ENCODE peak calls at places on chromosomes 12 and 14, in five cellular contexts. T is heart left ventricle, N is uterus, K is cardiac muscle cell, L is ovary. Y is an unnamed sample.

GRCh38 chr12:105083551-105084105 is 630 bp downstream of the ALDH1L2 start:
- DNase-seq in T (peak; percentile 68), N (peak; percentile 48), K (peak; percentile 19), L (peak; percentile 58), Y (no peak)

GRCh38 chr12:92365836-92366235 is 220.2 kb upstream of the BTG1 start:
- DNase-seq in T (no peak), N (no peak), K (no peak), L (no peak), Y (no peak)

GRCh38 chr12:16303939-16304338 is 26.5 kb upstream of the SLC15A5 start:
- DNase-seq in T (no peak), N (no peak), K (no peak), L (no peak), Y (no peak)

GRCh38 chr12:86724716-86725115 is 468.5 kb upstream of the MGAT4C start:
- DNase-seq in T (no peak), N (no peak), K (no peak), L (no peak), Y (no peak)

GRCh38 chr12:112833939-112834338 is 42.4 kb downstream of the RPH3A start:
- DNase-seq in T (no peak), N (no peak), K (no peak), L (no peak), Y (no peak)

GRCh38 chr12:54378791-54379400 is 5.6 kb downstream of the ZNF385A start:
- DNase-seq in T (peak; percentile 77), N (peak; percentile 49), K (peak; percentile 76), L (peak; percentile 75), Y (no peak)

GRCh38 chr14:73462078-73462715 is 3.9 kb upstream of the NUMB start:
- DNase-seq in T (peak; percentile 73), N (peak; percentile 27), K (peak; percentile 68), L (peak; percentile 50), Y (no peak)

GRCh38 chr12:82176761-82177490 is 181.3 kb downstream of the CCDC59 start:
- DNase-seq in T (no peak), N (no peak), K (no peak), L (no peak), Y (no peak)

GRCh38 chr12:65725376-65725775 is 98.9 kb upstream of the HMGA2 start:
- DNase-seq in T (no peak), N (no peak), K (no peak), L (no peak), Y (no peak)

DNA sequence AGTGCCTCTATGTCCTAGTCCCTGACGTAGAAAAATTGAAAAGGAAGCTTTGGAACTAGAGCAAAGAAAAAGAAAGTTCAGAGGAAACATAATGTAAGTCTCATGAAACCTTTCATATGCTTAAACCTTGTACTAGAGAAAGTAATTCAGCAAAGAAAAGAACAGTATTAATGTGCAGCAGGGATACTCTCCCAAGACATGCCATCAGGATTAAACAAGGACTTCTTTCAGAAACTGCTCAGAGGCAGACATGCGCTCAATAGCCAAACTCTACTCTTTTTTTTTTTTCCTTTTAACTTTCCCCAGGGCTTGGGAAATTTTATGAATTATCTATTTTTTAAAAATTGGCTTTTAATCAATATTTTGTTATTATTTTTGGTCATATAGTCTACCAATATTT is 7.1 kb upstream of the ASB8 start:
- DNase-seq in T (no peak), N (no peak), K (no peak), L (no peak), Y (no peak)
- TF ChIP-seq CTCF in T (no peak), N (no peak), K (no peak), L (no peak), Y (no peak)

GRCh38 chr12:67286257-67286656 is 17.1 kb downstream of the CAND1 start:
- DNase-seq in T (no peak), N (no peak), K (no peak), L (no peak), Y (no peak)

GRCh38 chr12:67284561-67284960 is 15.4 kb downstream of the CAND1 start:
- DNase-seq in T (no peak), N (no peak), K (no peak), L (no peak), Y (no peak)

GRCh38 chr12:67288561-67288960 is 19.4 kb downstream of the CAND1 start:
- DNase-seq in T (no peak), N (no peak), K (no peak), L (no peak), Y (no peak)

GRCh38 chr12:67290378-67290777 is 21.2 kb downstream of the CAND1 start:
- DNase-seq in T (no peak), N (no peak), K (no peak), L (no peak), Y (no peak)

DNA sequence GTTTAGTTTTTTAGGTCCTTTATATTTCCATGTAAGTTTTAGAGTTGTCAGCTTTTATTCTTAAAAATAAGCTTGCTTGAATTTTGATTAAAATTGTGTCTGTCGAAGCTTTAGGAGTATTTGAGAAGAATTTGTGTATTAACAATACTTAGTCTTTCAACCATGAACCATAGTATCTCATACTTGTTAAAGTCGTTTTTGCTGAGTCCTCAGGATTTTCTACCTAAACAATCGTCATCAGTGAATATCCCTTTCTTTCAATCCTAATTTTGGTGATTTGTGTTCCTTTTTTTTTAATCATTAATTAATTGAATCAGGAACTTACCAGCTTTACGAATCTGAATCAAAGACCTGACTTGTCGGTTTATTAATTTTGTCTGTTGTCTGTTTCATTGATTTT is 18.2 kb downstream of the CAND1 start:
- DNase-seq in T (no peak), N (no peak), K (no peak), L (no peak), Y (no peak)
- H3K36me3 ChIP-seq in T (peaks cover 23% of the 10 kb centered on the region), N (no peaks in the 10 kb centered on the region), K (peaks cover 19% of the 10 kb centered on the region), L (no peaks in the 10 kb centered on the region), Y (no peaks in the 10 kb centered on the region)

GRCh38 chr12:117890137-117890536 is 78.7 kb downstream of the KSR2 start:
- DNase-seq in T (no peak), N (no peak), K (no peak), L (no peak), Y (no peak)
- TF ChIP-seq CTCF in T (no peak), N (no peak), K (no peak), L (no peak), Y (no peak)

GRCh38 chr14:75081835-75082234 is 12.4 kb downstream of the ZC2HC1C start:
- DNase-seq in T (no peak), N (no peak), K (no peak), L (no peak), Y (no peak)

GRCh38 chr14:75088153-75088552 is 18.7 kb downstream of the ZC2HC1C start:
- DNase-seq in T (no peak), N (no peak), K (no peak), L (no peak), Y (no peak)

GRCh38 chr14:75084513-75084912 is 15.1 kb downstream of the ZC2HC1C start:
- DNase-seq in T (no peak), N (no peak), K (no peak), L (no peak), Y (no peak)

GRCh38 chr14:75079521-75079920 is 10.1 kb downstream of the ZC2HC1C start:
- DNase-seq in T (no peak), N (no peak), K (no peak), L (no peak), Y (no peak)

GRCh38 chr14:75083271-75083670 is 13.8 kb downstream of the ZC2HC1C start:
- DNase-seq in T (no peak), N (no peak), K (no peak), L (no peak), Y (no peak)
- H3K36me3 ChIP-seq in T (peaks cover 71% of the 10 kb centered on the region), N (no peaks in the 10 kb centered on the region), K (peaks cover 56% of the 10 kb centered on the region), L (no peaks in the 10 kb centered on the region), Y (no peaks in the 10 kb centered on the region)

GRCh38 chr14:93137864-93138263 is 22.1 kb upstream of the ITPK1 start:
- DNase-seq in T (peak; percentile 70), N (peak; percentile 29), K (peak; percentile 61), L (peak; percentile 66), Y (no peak)
- TF ChIP-seq CTCF in T (peak; percentile 32), N (no peak), K (peak; percentile 14), L (no peak), Y (no peak)

GRCh38 chr14:65072256-65072655 is 30.1 kb downstream of the MAX start:
- DNase-seq in T (no peak), N (no peak), K (no peak), L (no peak), Y (no peak)

GRCh38 chr14:65072937-65073336 is 29.4 kb downstream of the MAX start:
- DNase-seq in T (no peak), N (no peak), K (peak; percentile 16), L (no peak), Y (no peak)

GRCh38 chr14:65075628-65076325 is 26.5 kb downstream of the MAX start:
- DNase-seq in T (no peak), N (no peak), K (no peak), L (no peak), Y (no peak)

GRCh38 chr14:65073605-65074201 is 28.6 kb downstream of the MAX start:
- DNase-seq in T (no peak), N (no peak), K (no peak), L (no peak), Y (no peak)

DNA sequence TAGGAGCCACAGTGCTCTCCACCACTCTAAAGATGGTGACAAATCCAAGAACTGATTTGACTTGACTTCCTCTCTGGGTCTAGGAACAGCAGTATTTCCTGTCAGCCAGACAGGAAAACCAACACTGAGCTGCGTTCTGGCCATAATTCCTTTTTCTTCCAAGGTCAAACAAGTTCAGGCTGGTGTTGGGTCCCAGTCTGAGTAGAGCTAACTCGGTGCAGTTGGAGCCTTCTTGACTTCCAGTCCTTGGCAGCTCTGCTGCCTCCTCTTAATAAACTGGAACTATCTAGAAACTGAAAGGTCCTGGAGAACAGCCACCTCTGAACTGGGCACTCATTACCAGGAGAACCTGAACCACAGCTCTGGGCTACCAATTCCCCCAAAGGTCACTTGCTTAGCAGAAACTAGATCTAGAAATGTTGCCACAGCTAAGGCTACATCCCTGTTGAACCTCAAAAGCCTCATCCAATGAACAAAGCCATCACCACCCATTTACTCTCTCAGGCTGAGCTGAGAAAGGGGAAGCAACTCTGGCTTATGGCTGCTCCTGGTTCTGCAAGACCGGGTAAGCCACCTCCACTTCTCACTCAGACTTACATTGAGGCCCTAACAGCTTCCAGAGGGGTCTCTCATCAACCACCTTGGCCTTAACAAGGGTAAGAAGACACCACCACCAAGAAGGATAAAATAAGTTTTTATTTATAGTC is 27.7 kb downstream of the MAX start:
- DNase-seq in T (no peak), N (no peak), K (no peak), L (no peak), Y (no peak)
- H3K36me3 ChIP-seq in T (peaks cover 75% of the 10 kb centered on the region), N (no peaks in the 10 kb centered on the region), K (peaks cover 4% of the 10 kb centered on the region), L (no peaks in the 10 kb centered on the region), Y (no peaks in the 10 kb centered on the region)